ENCODE peak calls at places on chromosomes 13 and 19, in eight cellular contexts. One of them, this sample, is unnamed. For H3K4me1 and H3K9me3, the result is how much of the 10 kb centered on the place peaks cover.

GRCh38 chr13:30872685-30873443 is 33.2 kb upstream of the MEDAG start:
- DNase-seq in right lobe of liver: no peak
- DNase-seq in A549: no peak
- DNase-seq in ovary: peak
- DNase-seq in body of pancreas: no peak
- DNase-seq in IMR-90: peak
- DNase-seq in spleen: no peak
- DNase-seq in GM12878: no peak
- DNase-seq in this sample: no peak

GRCh38 chr13:107034236-107034635 is 466.3 kb upstream of the ARGLU1 start:
- DNase-seq in A549: no peak
- DNase-seq in spleen: no peak
- DNase-seq in right lobe of liver: no peak
- DNase-seq in body of pancreas: no peak
- DNase-seq in ovary: no peak
- DNase-seq in IMR-90: peak
- DNase-seq in GM12878: no peak
- DNase-seq in this sample: no peak

GRCh38 chr13:66076417-66076816 is 1153.7 kb downstream of the PCDH9 start:
- DNase-seq in spleen: no peak
- DNase-seq in ovary: no peak
- DNase-seq in right lobe of liver: no peak
- DNase-seq in body of pancreas: no peak
- DNase-seq in IMR-90: peak
- DNase-seq in GM12878: no peak
- DNase-seq in A549: no peak
- DNase-seq in this sample: no peak

GRCh38 chr19:53908106-53908932 is 759 bp upstream of the CACNG7 start:
- DNase-seq in spleen: peak
- DNase-seq in GM12878: no peak
- DNase-seq in right lobe of liver: no peak
- DNase-seq in IMR-90: peak
- DNase-seq in ovary: peak
- DNase-seq in A549: peak
- DNase-seq in body of pancreas: peak
- DNase-seq in this sample: no peak

GRCh38 chr19:4444765-4445741 is 12.5 kb downstream of the UBXN6 start:
- DNase-seq in IMR-90: no peak
- DNase-seq in ovary: no peak
- DNase-seq in GM12878: no peak
- DNase-seq in A549: no peak
- DNase-seq in body of pancreas: no peak
- DNase-seq in spleen: no peak
- DNase-seq in right lobe of liver: no peak
- DNase-seq in this sample: no peak

GRCh38 chr13:24282256-24282655 is 27.1 kb upstream of the C1QTNF9 start:
- DNase-seq in A549: no peak
- DNase-seq in spleen: no peak
- DNase-seq in GM12878: no peak
- DNase-seq in right lobe of liver: no peak
- DNase-seq in IMR-90: no peak
- DNase-seq in ovary: no peak
- DNase-seq in body of pancreas: no peak
- DNase-seq in this sample: no peak

GRCh38 chr13:98089246-98089645 is 53.6 kb upstream of the FARP1 start:
- DNase-seq in GM12878: no peak
- DNase-seq in spleen: no peak
- DNase-seq in right lobe of liver: no peak
- DNase-seq in A549: no peak
- DNase-seq in IMR-90: peak
- DNase-seq in ovary: no peak
- DNase-seq in body of pancreas: no peak
- DNase-seq in this sample: no peak

GRCh38 chr13:101341464-101341863 is 74.8 kb downstream of the NALCN start:
- DNase-seq in spleen: no peak
- DNase-seq in ovary: no peak
- DNase-seq in right lobe of liver: no peak
- DNase-seq in IMR-90: peak
- DNase-seq in A549: no peak
- DNase-seq in GM12878: no peak
- DNase-seq in body of pancreas: no peak
- DNase-seq in this sample: no peak

GRCh38 chr19:17687857-17688784 is at the start of gene UNC13A:
- DNase-seq in A549: peak
- DNase-seq in body of pancreas: peak
- DNase-seq in spleen: peak
- DNase-seq in IMR-90: peak
- DNase-seq in ovary: peak
- DNase-seq in right lobe of liver: no peak
- DNase-seq in GM12878: no peak
- DNase-seq in this sample: no peak

GRCh38 chr19:17685451-17686026 is 2.6 kb downstream of the UNC13A start:
- DNase-seq in spleen: no peak
- DNase-seq in body of pancreas: no peak
- DNase-seq in ovary: no peak
- DNase-seq in GM12878: no peak
- DNase-seq in A549: no peak
- DNase-seq in IMR-90: no peak
- DNase-seq in right lobe of liver: no peak
- DNase-seq in this sample: no peak

GRCh38 chr19:17686027-17686511 is 2.1 kb downstream of the UNC13A start:
- DNase-seq in A549: no peak
- DNase-seq in IMR-90: no peak
- DNase-seq in body of pancreas: no peak
- DNase-seq in ovary: no peak
- DNase-seq in GM12878: no peak
- DNase-seq in spleen: no peak
- DNase-seq in right lobe of liver: no peak
- DNase-seq in this sample: no peak

GRCh38 chr19:17687141-17687856 is 855 bp downstream of the UNC13A start:
- DNase-seq in ovary: no peak
- DNase-seq in right lobe of liver: no peak
- DNase-seq in GM12878: no peak
- DNase-seq in IMR-90: no peak
- DNase-seq in spleen: no peak
- DNase-seq in A549: no peak
- DNase-seq in body of pancreas: no peak
- DNase-seq in this sample: no peak

DNA sequence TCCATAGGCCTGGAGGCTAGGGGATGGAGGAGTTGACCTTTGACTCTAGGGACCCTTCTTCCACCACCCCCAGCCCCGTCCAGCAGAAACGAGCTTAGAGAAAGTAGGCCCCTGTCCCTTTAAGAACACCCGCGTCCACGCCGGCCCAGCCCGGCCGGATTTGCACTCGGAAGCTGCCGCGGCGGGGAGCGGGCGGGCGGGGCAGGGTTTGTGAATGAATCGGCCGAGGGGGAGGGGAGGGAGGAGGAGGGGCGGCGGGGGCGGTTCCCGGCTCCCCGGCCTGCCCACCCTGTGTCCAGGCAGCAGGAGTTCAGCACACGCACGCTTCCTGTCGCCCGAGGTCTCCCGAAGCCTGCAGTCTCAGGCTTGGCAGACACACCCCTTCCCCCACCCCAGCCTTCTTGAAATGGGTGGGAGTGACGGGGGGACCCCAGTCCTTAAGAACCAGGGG is 1.5 kb downstream of the UNC13A start:
- DNase-seq in body of pancreas: no peak
- DNase-seq in IMR-90: no peak
- DNase-seq in A549: peak
- DNase-seq in right lobe of liver: no peak
- DNase-seq in GM12878: no peak
- DNase-seq in ovary: no peak
- DNase-seq in spleen: no peak
- DNase-seq in this sample: no peak
- TF ChIP-seq POLR2A in body of pancreas: no peak
- TF ChIP-seq POLR2A in IMR-90: no peak
- TF ChIP-seq POLR2A in A549: no peak
- TF ChIP-seq POLR2A in right lobe of liver: no peak
- TF ChIP-seq POLR2A in GM12878: no peak
- TF ChIP-seq POLR2A in ovary: no peak
- TF ChIP-seq POLR2A in spleen: no peak
- TF ChIP-seq POLR2A in this sample: no peak

GRCh38 chr19:45097776-45098520 is 5.0 kb downstream of the PPP1R37 start:
- DNase-seq in body of pancreas: no peak
- DNase-seq in right lobe of liver: no peak
- DNase-seq in ovary: no peak
- DNase-seq in IMR-90: peak
- DNase-seq in A549: peak
- DNase-seq in spleen: no peak
- DNase-seq in GM12878: no peak
- DNase-seq in this sample: no peak

GRCh38 chr19:45095496-45096413 is 2.8 kb downstream of the PPP1R37 start:
- DNase-seq in GM12878: no peak
- DNase-seq in ovary: no peak
- DNase-seq in body of pancreas: no peak
- DNase-seq in A549: no peak
- DNase-seq in spleen: no peak
- DNase-seq in right lobe of liver: no peak
- DNase-seq in IMR-90: no peak
- DNase-seq in this sample: no peak

GRCh38 chr19:45096700-45097099 is 3.7 kb downstream of the PPP1R37 start:
- DNase-seq in ovary: no peak
- DNase-seq in spleen: no peak
- DNase-seq in body of pancreas: no peak
- DNase-seq in IMR-90: no peak
- DNase-seq in right lobe of liver: no peak
- DNase-seq in A549: no peak
- DNase-seq in GM12878: no peak
- DNase-seq in this sample: no peak

GRCh38 chr19:45098521-45099464 is 5.8 kb downstream of the PPP1R37 start:
- DNase-seq in A549: no peak
- DNase-seq in ovary: peak
- DNase-seq in spleen: no peak
- DNase-seq in GM12878: no peak
- DNase-seq in body of pancreas: no peak
- DNase-seq in right lobe of liver: no peak
- DNase-seq in IMR-90: peak
- DNase-seq in this sample: no peak

DNA sequence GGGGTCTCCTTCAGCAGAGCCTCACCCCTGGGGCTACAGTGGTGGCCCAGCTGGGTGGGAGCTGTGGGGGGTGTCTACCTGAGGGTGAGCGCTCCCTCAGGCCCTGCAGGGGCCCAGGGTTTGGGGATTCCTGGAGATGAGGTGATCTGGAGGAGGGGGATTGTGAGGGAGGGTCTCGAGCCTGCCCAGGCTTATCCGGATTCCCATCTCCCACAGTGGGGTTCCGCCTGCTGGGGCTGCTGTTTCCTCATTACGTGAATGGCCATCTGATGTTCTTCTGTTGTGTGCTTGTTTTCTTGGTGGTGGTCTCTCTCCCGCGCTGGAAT is 4.4 kb downstream of the PPP1R37 start:
- DNase-seq in GM12878: no peak
- DNase-seq in A549: no peak
- DNase-seq in IMR-90: no peak
- DNase-seq in ovary: no peak
- DNase-seq in spleen: no peak
- DNase-seq in body of pancreas: no peak
- DNase-seq in right lobe of liver: no peak
- DNase-seq in this sample: no peak
- H3K4me1 ChIP-seq in GM12878: under half
- H3K4me1 ChIP-seq in A549: half or more
- H3K4me1 ChIP-seq in IMR-90: under half
- H3K4me1 ChIP-seq in ovary: under half
- H3K4me1 ChIP-seq in spleen: half or more
- H3K4me1 ChIP-seq in body of pancreas: half or more
- H3K4me1 ChIP-seq in right lobe of liver: under half
- H3K4me1 ChIP-seq in this sample: under half

DNA sequence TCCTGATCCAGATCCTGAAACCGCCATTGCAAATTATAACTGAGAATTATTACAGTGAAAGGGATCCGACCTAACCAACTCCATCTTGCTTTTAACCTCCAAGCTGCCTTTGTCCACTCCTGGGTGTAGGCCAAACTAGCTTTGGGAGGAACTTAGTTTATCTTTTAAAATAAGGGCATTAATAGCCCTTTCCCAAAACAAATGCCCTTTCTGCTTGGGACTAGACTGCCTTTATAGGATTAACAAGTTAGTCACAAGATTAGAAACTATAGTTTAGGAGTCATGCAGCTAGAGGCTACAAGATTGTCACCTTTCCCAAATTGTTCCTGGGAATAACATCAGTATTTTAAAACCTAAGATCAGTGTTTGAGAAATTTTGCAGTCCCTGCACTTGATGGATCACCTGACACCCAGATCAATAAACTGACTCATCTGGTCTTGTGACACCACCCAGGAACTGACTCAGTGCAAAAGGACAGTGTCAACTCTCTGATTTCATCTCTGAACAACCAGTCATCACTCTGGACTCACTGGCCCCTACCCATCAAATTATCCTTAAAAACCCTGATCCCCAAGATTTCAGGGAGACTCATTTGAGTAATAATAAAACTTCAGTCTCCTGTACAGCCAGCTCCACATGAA is 4.1 kb upstream of the ZNF841 start:
- DNase-seq in GM12878: no peak
- DNase-seq in spleen: no peak
- DNase-seq in IMR-90: no peak
- DNase-seq in body of pancreas: no peak
- DNase-seq in right lobe of liver: no peak
- DNase-seq in A549: no peak
- DNase-seq in ovary: no peak
- DNase-seq in this sample: no peak
- H3K9me3 ChIP-seq in GM12878: under half
- H3K9me3 ChIP-seq in spleen: half or more
- H3K9me3 ChIP-seq in IMR-90: under half
- H3K9me3 ChIP-seq in body of pancreas: under half
- H3K9me3 ChIP-seq in right lobe of liver: under half
- H3K9me3 ChIP-seq in A549: half or more
- H3K9me3 ChIP-seq in ovary: under half
- H3K9me3 ChIP-seq in this sample: under half

GRCh38 chr19:10836478-10837325 is 690 bp upstream of the TMED1 start:
- DNase-seq in IMR-90: no peak
- DNase-seq in A549: peak
- DNase-seq in ovary: peak
- DNase-seq in spleen: peak
- DNase-seq in GM12878: no peak
- DNase-seq in right lobe of liver: peak
- DNase-seq in body of pancreas: peak
- DNase-seq in this sample: no peak

GRCh38 chr19:10835089-10835753 is 791 bp downstream of the TMED1 start:
- DNase-seq in right lobe of liver: no peak
- DNase-seq in A549: peak
- DNase-seq in ovary: no peak
- DNase-seq in body of pancreas: no peak
- DNase-seq in IMR-90: no peak
- DNase-seq in spleen: peak
- DNase-seq in GM12878: no peak
- DNase-seq in this sample: no peak

GRCh38 chr19:10832659-10833296 is 3.2 kb downstream of the TMED1 start:
- DNase-seq in right lobe of liver: peak
- DNase-seq in ovary: no peak
- DNase-seq in GM12878: no peak
- DNase-seq in body of pancreas: no peak
- DNase-seq in IMR-90: no peak
- DNase-seq in spleen: peak
- DNase-seq in A549: no peak
- DNase-seq in this sample: no peak

GRCh38 chr19:10838377-10838776 is 2.4 kb upstream of the TMED1 start:
- DNase-seq in right lobe of liver: no peak
- DNase-seq in ovary: no peak
- DNase-seq in A549: no peak
- DNase-seq in body of pancreas: no peak
- DNase-seq in spleen: no peak
- DNase-seq in IMR-90: no peak
- DNase-seq in GM12878: no peak
- DNase-seq in this sample: no peak

GRCh38 chr19:10835754-10836477 is at the start of gene TMED1:
- DNase-seq in body of pancreas: peak
- DNase-seq in A549: peak
- DNase-seq in GM12878: peak
- DNase-seq in right lobe of liver: peak
- DNase-seq in spleen: peak
- DNase-seq in ovary: peak
- DNase-seq in IMR-90: peak
- DNase-seq in this sample: peak
- TF ChIP-seq POLR2A in body of pancreas: peak
- TF ChIP-seq POLR2A in A549: peak
- TF ChIP-seq POLR2A in GM12878: peak
- TF ChIP-seq POLR2A in right lobe of liver: peak
- TF ChIP-seq POLR2A in spleen: peak
- TF ChIP-seq POLR2A in ovary: peak
- TF ChIP-seq POLR2A in IMR-90: peak
- TF ChIP-seq POLR2A in this sample: no peak